ENCODE peak calls at places on chromosomes 12 and 14, in ten cellular contexts. Q, Z, L, F, I, D, A, E, S and O are unnamed samples.

GRCh38 chr14:60878536-60878935 is 102.3 kb downstream of the TRMT5 start:
- DNase-seq in Q (peak; percentile 64), Z (peak; percentile 78), L (no peak), F (no peak), I (no peak), D (no peak), A (peak; percentile 9), E (no peak), S (no peak), O (no peak)

GRCh38 chr14:72775923-72776554 is 117.9 kb downstream of the DPF3 start:
- DNase-seq in Q (no peak), Z (no peak), L (no peak), F (no peak), I (no peak), D (no peak), A (no peak), E (no peak), S (no peak), O (no peak)

GRCh38 chr12:111248981-111249380 is 119.9 kb downstream of the PHETA1 start:
- DNase-seq in Q (no peak), Z (no peak), L (no peak), F (no peak), I (no peak), D (no peak), A (peak; percentile 28), E (no peak), S (peak; percentile 80), O (no peak)

GRCh38 chr12:1848741-1849140 is 28.4 kb downstream of the LRTM2 start:
- DNase-seq in Q (no peak), Z (no peak), L (no peak), F (no peak), I (no peak), D (no peak), A (no peak), E (no peak), S (no peak), O (no peak)

GRCh38 chr14:102046337-102047278 is 40.2 kb downstream of the HSP90AA1 start:
- DNase-seq in Q (peak; percentile 41), Z (peak; percentile 82), L (peak; percentile 82), F (peak; percentile 96), I (peak; percentile 82), D (peak; percentile 80), A (peak; percentile 39), E (peak; percentile 44), S (peak; percentile 26), O (no peak)

GRCh38 chr12:92003701-92004100 is 141.9 kb downstream of the BTG1 start:
- DNase-seq in Q (no peak), Z (no peak), L (no peak), F (no peak), I (no peak), D (peak; percentile 73), A (no peak), E (no peak), S (no peak), O (no peak)

GRCh38 chr12:91023326-91024004 is 18.7 kb upstream of the EPYC start:
- DNase-seq in Q (peak; percentile 88), Z (peak; percentile 79), L (no peak), F (no peak), I (no peak), D (no peak), A (peak; percentile 62), E (no peak), S (peak; percentile 9), O (no peak)

GRCh38 chr12:48788522-48788851 is 402 bp downstream of the ADCY6 start:
- DNase-seq in Q (no peak), Z (no peak), L (no peak), F (peak; percentile 61), I (no peak), D (no peak), A (no peak), E (no peak), S (peak; percentile 14), O (no peak)

DNA sequence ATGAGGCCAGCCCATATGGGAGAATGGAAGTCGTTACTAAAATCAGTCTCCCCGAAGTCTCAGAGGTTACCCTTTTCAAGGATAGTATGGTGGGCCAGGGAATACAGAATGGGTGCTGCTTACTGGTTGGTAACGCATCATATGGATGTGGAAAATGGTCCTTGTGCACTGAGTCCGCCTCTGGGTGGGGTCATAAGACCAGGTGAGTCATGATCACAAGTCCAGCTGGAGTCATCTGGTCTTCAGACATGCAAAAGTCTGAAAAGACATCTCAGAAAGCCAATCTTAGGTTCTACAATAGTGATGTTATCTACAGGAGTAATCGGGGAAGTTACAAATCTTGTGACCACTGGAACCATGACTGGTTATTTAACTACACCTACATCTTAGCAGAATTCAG is 71.9 kb upstream of the TCL1B start:
- DNase-seq in Q (no peak), Z (no peak), L (no peak), F (no peak), I (no peak), D (no peak), A (peak; percentile 12), E (no peak), S (no peak), O (no peak)
- TF ChIP-seq CTCF in Q (no peak), Z (no peak), L (no peak), F (no peak), I (no peak), D (peak; percentile 13), A (no peak), E (no peak), S (no peak), O (peak; percentile 24)

GRCh38 chr14:74821267-74821915 is 54.6 kb downstream of the PROX2 start:
- DNase-seq in Q (no peak), Z (no peak), L (no peak), F (no peak), I (no peak), D (no peak), A (no peak), E (no peak), S (no peak), O (no peak)

GRCh38 chr14:74820288-74820687 is 55.7 kb downstream of the PROX2 start:
- DNase-seq in Q (no peak), Z (no peak), L (no peak), F (no peak), I (no peak), D (no peak), A (no peak), E (no peak), S (no peak), O (no peak)

GRCh38 chr14:74816124-74816523 is 53.0 kb downstream of the YLPM1 start:
- DNase-seq in Q (no peak), Z (no peak), L (no peak), F (no peak), I (no peak), D (no peak), A (no peak), E (no peak), S (no peak), O (no peak)
- TF ChIP-seq CTCF in Q (no peak), Z (no peak), L (no peak), F (no peak), I (no peak), D (no peak), A (no peak), E (no peak), S (no peak), O (no peak)

GRCh38 chr14:50396636-50397460 is at the start of gene CDKL1:
- DNase-seq in Q (peak; percentile 72), Z (peak; percentile 54), L (no peak), F (peak; percentile 80), I (peak; percentile 79), D (peak; percentile 72), A (peak; percentile 76), E (peak; percentile 70), S (peak; percentile 66), O (peak; percentile 72)

GRCh38 chr14:50400461-50400860 is 3.8 kb upstream of the CDKL1 start:
- DNase-seq in Q (no peak), Z (no peak), L (no peak), F (no peak), I (no peak), D (no peak), A (no peak), E (no peak), S (no peak), O (no peak)

GRCh38 chr14:50397461-50398196 is 948 bp upstream of the CDKL1 start:
- DNase-seq in Q (peak; percentile 16), Z (peak; percentile 21), L (no peak), F (peak; percentile 61), I (no peak), D (no peak), A (peak; percentile 57), E (no peak), S (peak; percentile 25), O (no peak)

GRCh38 chr14:50402965-50403364 is 6.3 kb upstream of the CDKL1 start:
- DNase-seq in Q (peak; percentile 31), Z (no peak), L (no peak), F (no peak), I (no peak), D (no peak), A (peak; percentile 42), E (no peak), S (no peak), O (no peak)

DNA sequence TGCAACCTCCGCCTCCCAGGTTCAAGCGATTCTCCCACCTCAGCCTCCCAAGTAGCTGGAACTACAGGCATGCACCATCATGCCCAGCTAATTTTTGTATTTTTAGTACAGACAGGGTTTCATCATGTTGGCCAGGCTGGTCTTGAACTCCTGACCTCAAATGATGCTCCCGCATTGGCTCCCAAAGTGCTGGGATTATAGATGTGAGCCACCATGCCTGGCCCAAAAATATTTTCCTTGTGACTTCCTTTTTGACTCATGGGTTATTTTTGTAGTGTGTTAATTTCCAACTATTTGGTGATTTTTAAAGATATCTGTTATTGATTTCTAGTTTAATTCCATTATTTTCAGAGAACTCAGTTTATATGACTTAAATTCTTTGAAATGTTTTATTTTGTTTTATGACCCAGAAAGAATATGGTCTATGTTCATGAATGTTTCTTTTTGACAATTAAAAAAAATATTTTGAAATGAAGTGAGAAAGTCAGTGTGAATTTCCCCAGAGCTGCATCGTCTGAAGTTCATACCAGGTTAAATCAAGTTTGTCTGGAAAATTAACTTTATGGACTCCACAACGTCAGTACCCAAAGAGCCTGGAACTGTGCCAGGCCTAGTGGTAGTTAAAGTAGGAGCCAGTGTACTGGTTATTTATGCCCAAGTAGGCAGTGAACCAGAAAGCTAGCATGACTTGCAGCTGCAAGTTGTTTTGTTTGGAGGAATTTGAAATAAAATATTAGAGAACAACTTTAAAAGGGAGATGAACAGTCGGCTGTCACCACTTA is 2.8 kb upstream of the CDKL1 start:
- DNase-seq in Q (peak; percentile 59), Z (peak; percentile 63), L (peak; percentile 4), F (no peak), I (no peak), D (no peak), A (peak; percentile 16), E (no peak), S (peak; percentile 13), O (no peak)
- TF ChIP-seq CTCF in Q (no peak), Z (no peak), L (no peak), F (no peak), I (no peak), D (no peak), A (no peak), E (no peak), S (no peak), O (no peak)

DNA sequence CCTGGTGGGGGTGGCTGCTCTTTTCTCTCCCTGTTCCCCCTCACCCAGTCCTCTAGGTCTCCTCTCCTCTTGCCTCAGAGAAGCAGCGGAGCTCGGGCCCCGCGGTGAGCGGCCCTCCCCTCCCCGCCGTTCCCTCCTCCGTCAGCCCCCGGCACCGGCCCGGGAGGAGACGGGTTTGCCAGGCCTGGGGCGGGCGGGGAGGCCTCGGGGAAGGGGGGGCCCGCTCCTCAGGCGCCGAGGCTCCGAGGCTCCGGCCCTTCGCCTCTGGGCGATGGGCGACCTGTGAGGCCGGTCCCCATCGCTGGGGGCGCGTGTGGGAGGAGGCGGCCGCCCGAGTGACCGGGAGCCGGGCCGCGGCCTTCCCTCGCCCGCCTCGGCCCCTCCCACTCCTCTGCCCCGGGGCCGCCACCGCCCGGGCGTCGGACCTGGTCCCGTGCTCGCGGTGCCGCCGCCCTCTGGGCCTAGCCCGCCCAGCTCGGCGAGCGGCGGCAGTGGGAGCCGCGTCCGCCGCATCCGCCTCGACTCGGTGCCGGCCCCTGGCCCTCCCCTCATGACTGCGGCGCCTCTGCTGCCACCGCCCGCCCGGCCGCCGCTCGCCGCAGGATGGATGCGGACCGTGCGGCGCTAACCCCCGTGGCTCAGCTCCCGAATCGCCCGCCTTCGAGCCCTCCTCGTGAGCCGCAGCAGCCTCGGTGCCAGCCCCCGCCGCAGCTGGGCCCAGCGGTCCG is 458 bp downstream of the WNK1 start:
- DNase-seq in Q (peak; percentile 48), Z (peak; percentile 53), L (no peak), F (peak; percentile 86), I (peak; percentile 71), D (peak; percentile 57), A (peak; percentile 53), E (peak; percentile 67), S (no peak), O (peak; percentile 66)
- TF ChIP-seq CTCF in Q (no peak), Z (no peak), L (no peak), F (peak; percentile 33), I (no peak), D (peak; percentile 14), A (no peak), E (peak; percentile 28), S (no peak), O (no peak)